ENCODE peak calls at places on chromosomes 16 and 17, in nine cellular contexts. Q is ELR; X is memory B cell; C is endothelial cell of umbilical vein; M is mucosa of gallbladder; E is fibroblast of mammary gland; Z is stimulated activated CD4-positive, alpha-beta T cell treated with anti-CD3 and anti-CD28 coated beads, Interleukin-1b, Interleukin-23, amount 100 ng/mL, for 4 hours; U is activated effector memory CD4-positive, alpha-beta T cell treated with anti-CD3 and anti-CD28 coated beads, Interleukin-2, amount 50 U/mL, for 16 hours; F is progenitor cell of endocrine pancreas. T is an unnamed sample.

GRCh38 chr17:77610980-77611641 is 347.4 kb upstream of the TNRC6C start:
- DNase-seq in E (peak), Z (no peak), Q (no peak), F (no peak), X (no peak), U (peak), M (no peak), C (no peak), T (no peak)

GRCh38 chr16:14539156-14539555 is 90.9 kb downstream of the PARN start:
- DNase-seq in M (no peak), F (no peak), Z (no peak), E (no peak), C (no peak), U (no peak), X (no peak), Q (no peak), T (no peak)

GRCh38 chr17:48307814-48308411 is 122.1 kb downstream of the SKAP1 start:
- DNase-seq in F (peak), X (peak), E (peak), Q (peak), C (peak), M (peak), U (peak), Z (peak), T (peak)

GRCh38 chr17:6092923-6093468 is 22.8 kb downstream of the WSCD1 start:
- DNase-seq in Z (no peak), X (no peak), Q (no peak), M (no peak), F (no peak), C (no peak), U (no peak), E (no peak), T (no peak)

GRCh38 chr17:79080761-79081290 is 6.2 kb downstream of the ENGASE start:
- DNase-seq in F (no peak), C (no peak), M (no peak), Q (no peak), U (no peak), Z (no peak), X (no peak), E (no peak), T (no peak)

GRCh38 chr17:71402661-71403141 is 718.1 kb upstream of the SOX9 start:
- DNase-seq in X (no peak), Z (no peak), Q (peak), M (no peak), F (no peak), E (peak), U (no peak), C (no peak), T (no peak)

GRCh38 chr17:72136692-72137550 is 16.1 kb downstream of the SOX9 start:
- DNase-seq in E (peak), C (no peak), Z (no peak), U (no peak), X (no peak), Q (peak), F (no peak), M (peak), T (peak)

GRCh38 chr17:36661047-36661666 is 59.8 kb downstream of the MRM1 start:
- DNase-seq in Z (no peak), F (no peak), U (no peak), M (no peak), C (no peak), X (no peak), E (no peak), Q (no peak), T (no peak)

GRCh38 chr16:87435399-87436224 is 43.5 kb downstream of the MAP1LC3B start:
- DNase-seq in X (no peak), Q (peak), F (no peak), C (peak), M (no peak), U (no peak), Z (no peak), E (peak), T (peak)

GRCh38 chr17:31373150-31374082 is 18.1 kb upstream of the RAB11FIP4 start:
- DNase-seq in C (peak), Z (peak), E (peak), M (peak), F (no peak), U (no peak), X (no peak), Q (peak), T (peak)

GRCh38 chr17:75008373-75008772 is 4.1 kb upstream of the MRPL58 start:
- DNase-seq in F (no peak), E (no peak), Z (no peak), X (no peak), Q (no peak), U (no peak), M (no peak), C (no peak), T (no peak)

GRCh38 chr17:81371910-81372760 is 23.1 kb upstream of the BAHCC1 start:
- DNase-seq in C (peak), U (no peak), X (no peak), Z (no peak), M (no peak), Q (peak), E (no peak), F (no peak), T (peak)

GRCh38 chr16:85475233-85475632 is 137.9 kb upstream of the GSE1 start:
- DNase-seq in Z (no peak), C (no peak), Q (no peak), M (no peak), F (no peak), X (no peak), E (no peak), U (no peak), T (no peak)

GRCh38 chr17:64146418-64147109 is 16.6 kb upstream of the ERN1 start:
- DNase-seq in Z (no peak), E (peak), U (peak), Q (peak), M (peak), X (no peak), C (peak), F (peak), T (peak)